ENCODE peak calls at places on chromosome 7, in nine cellular contexts. One of them, this sample, is unnamed.

GRCh38 chr7:43585521-43585920 is 2.6 kb downstream of the STK17A start:
- DNase-seq in tibial artery: no peak
- DNase-seq in uterus: no peak
- DNase-seq in breast epithelium: no peak
- DNase-seq in heart right ventricle: no peak
- DNase-seq in fibroblast of lung: peak; percentile 90
- DNase-seq in brain microvascular endothelial cell: no peak
- DNase-seq in GM23338: no peak
- DNase-seq in heart left ventricle: no peak
- DNase-seq in this sample: peak; percentile 21

GRCh38 chr7:157235357-157236018 is 96.8 kb downstream of the UBE3C start:
- DNase-seq in fibroblast of lung: peak; percentile 63
- DNase-seq in breast epithelium: no peak
- DNase-seq in heart right ventricle: no peak
- DNase-seq in GM23338: no peak
- DNase-seq in uterus: no peak
- DNase-seq in heart left ventricle: no peak
- DNase-seq in brain microvascular endothelial cell: peak; percentile 9
- DNase-seq in tibial artery: no peak
- DNase-seq in this sample: no peak

GRCh38 chr7:108576110-108576509 is 6.4 kb downstream of the DNAJB9 start:
- DNase-seq in heart left ventricle: no peak
- DNase-seq in heart right ventricle: no peak
- DNase-seq in fibroblast of lung: no peak
- DNase-seq in breast epithelium: no peak
- DNase-seq in tibial artery: no peak
- DNase-seq in uterus: no peak
- DNase-seq in brain microvascular endothelial cell: no peak
- DNase-seq in GM23338: no peak
- DNase-seq in this sample: no peak

GRCh38 chr7:144842377-144842851 is 6.6 kb upstream of the TPK1 start:
- DNase-seq in heart left ventricle: peak; percentile 41
- DNase-seq in brain microvascular endothelial cell: no peak
- DNase-seq in tibial artery: peak; percentile 38
- DNase-seq in fibroblast of lung: peak; percentile 5
- DNase-seq in GM23338: peak; percentile 67
- DNase-seq in uterus: peak; percentile 43
- DNase-seq in breast epithelium: no peak
- DNase-seq in heart right ventricle: peak; percentile 39
- DNase-seq in this sample: peak; percentile 40

GRCh38 chr7:6156734-6157133 is 115.7 kb downstream of the CYTH3 start:
- DNase-seq in breast epithelium: no peak
- DNase-seq in heart right ventricle: no peak
- DNase-seq in GM23338: no peak
- DNase-seq in tibial artery: no peak
- DNase-seq in uterus: no peak
- DNase-seq in fibroblast of lung: no peak
- DNase-seq in brain microvascular endothelial cell: no peak
- DNase-seq in heart left ventricle: no peak
- DNase-seq in this sample: no peak

GRCh38 chr7:977326-978048 is 2.1 kb upstream of the COX19 start:
- DNase-seq in GM23338: no peak
- DNase-seq in heart left ventricle: no peak
- DNase-seq in uterus: no peak
- DNase-seq in heart right ventricle: no peak
- DNase-seq in tibial artery: no peak
- DNase-seq in brain microvascular endothelial cell: no peak
- DNase-seq in breast epithelium: no peak
- DNase-seq in fibroblast of lung: no peak
- DNase-seq in this sample: peak; percentile 66

GRCh38 chr7:47216439-47216838 is 365.5 kb downstream of the TNS3 start:
- DNase-seq in tibial artery: no peak
- DNase-seq in GM23338: no peak
- DNase-seq in fibroblast of lung: no peak
- DNase-seq in breast epithelium: no peak
- DNase-seq in brain microvascular endothelial cell: no peak
- DNase-seq in heart left ventricle: no peak
- DNase-seq in heart right ventricle: no peak
- DNase-seq in uterus: no peak
- DNase-seq in this sample: no peak

GRCh38 chr7:99121496-99122021 is 22.3 kb downstream of the SMURF1 start:
- DNase-seq in uterus: no peak
- DNase-seq in GM23338: no peak
- DNase-seq in heart right ventricle: peak; percentile 42
- DNase-seq in breast epithelium: no peak
- DNase-seq in heart left ventricle: peak; percentile 61
- DNase-seq in fibroblast of lung: peak; percentile 55
- DNase-seq in tibial artery: peak; percentile 59
- DNase-seq in brain microvascular endothelial cell: peak; percentile 70
- DNase-seq in this sample: no peak

GRCh38 chr7:51187941-51188340 is 128.7 kb downstream of the COBL start:
- DNase-seq in brain microvascular endothelial cell: no peak
- DNase-seq in fibroblast of lung: no peak
- DNase-seq in breast epithelium: no peak
- DNase-seq in heart right ventricle: peak; percentile 33
- DNase-seq in tibial artery: no peak
- DNase-seq in heart left ventricle: peak; percentile 67
- DNase-seq in GM23338: peak; percentile 92
- DNase-seq in uterus: no peak
- DNase-seq in this sample: no peak
- TF ChIP-seq CTCF in brain microvascular endothelial cell: peak; percentile 46
- TF ChIP-seq CTCF in fibroblast of lung: no peak
- TF ChIP-seq CTCF in breast epithelium: no peak
- TF ChIP-seq CTCF in heart right ventricle: peak; percentile 15
- TF ChIP-seq CTCF in tibial artery: no peak
- TF ChIP-seq CTCF in heart left ventricle: peak; percentile 21
- TF ChIP-seq CTCF in GM23338: peak; percentile 64
- TF ChIP-seq CTCF in uterus: no peak
- TF ChIP-seq CTCF in this sample: no peak

GRCh38 chr7:112449353-112449752 is 907 bp upstream of the IFRD1 start:
- DNase-seq in uterus: no peak
- DNase-seq in fibroblast of lung: no peak
- DNase-seq in tibial artery: no peak
- DNase-seq in heart left ventricle: no peak
- DNase-seq in brain microvascular endothelial cell: peak; percentile 31
- DNase-seq in breast epithelium: no peak
- DNase-seq in GM23338: no peak
- DNase-seq in heart right ventricle: no peak
- DNase-seq in this sample: peak; percentile 24

GRCh38 chr7:112449902-112450806 is at the start of gene IFRD1:
- DNase-seq in tibial artery: peak; percentile 99
- DNase-seq in breast epithelium: peak; percentile 99
- DNase-seq in GM23338: peak; percentile 100
- DNase-seq in heart right ventricle: peak; percentile 99
- DNase-seq in heart left ventricle: peak; percentile 100
- DNase-seq in uterus: peak; percentile 99
- DNase-seq in brain microvascular endothelial cell: peak; percentile 98
- DNase-seq in fibroblast of lung: peak; percentile 99
- DNase-seq in this sample: peak; percentile 92

GRCh38 chr7:112453505-112454171 is 3.4 kb downstream of the IFRD1 start:
- DNase-seq in GM23338: no peak
- DNase-seq in heart right ventricle: no peak
- DNase-seq in fibroblast of lung: peak; percentile 89
- DNase-seq in tibial artery: no peak
- DNase-seq in uterus: no peak
- DNase-seq in heart left ventricle: no peak
- DNase-seq in breast epithelium: no peak
- DNase-seq in brain microvascular endothelial cell: no peak
- DNase-seq in this sample: no peak

GRCh38 chr7:112450807-112451661 is 774 bp downstream of the IFRD1 start:
- DNase-seq in heart right ventricle: peak; percentile 97
- DNase-seq in brain microvascular endothelial cell: peak; percentile 96
- DNase-seq in GM23338: peak; percentile 97
- DNase-seq in fibroblast of lung: peak; percentile 98
- DNase-seq in tibial artery: peak; percentile 96
- DNase-seq in uterus: peak; percentile 97
- DNase-seq in heart left ventricle: peak; percentile 97
- DNase-seq in breast epithelium: peak; percentile 92
- DNase-seq in this sample: peak; percentile 92

DNA sequence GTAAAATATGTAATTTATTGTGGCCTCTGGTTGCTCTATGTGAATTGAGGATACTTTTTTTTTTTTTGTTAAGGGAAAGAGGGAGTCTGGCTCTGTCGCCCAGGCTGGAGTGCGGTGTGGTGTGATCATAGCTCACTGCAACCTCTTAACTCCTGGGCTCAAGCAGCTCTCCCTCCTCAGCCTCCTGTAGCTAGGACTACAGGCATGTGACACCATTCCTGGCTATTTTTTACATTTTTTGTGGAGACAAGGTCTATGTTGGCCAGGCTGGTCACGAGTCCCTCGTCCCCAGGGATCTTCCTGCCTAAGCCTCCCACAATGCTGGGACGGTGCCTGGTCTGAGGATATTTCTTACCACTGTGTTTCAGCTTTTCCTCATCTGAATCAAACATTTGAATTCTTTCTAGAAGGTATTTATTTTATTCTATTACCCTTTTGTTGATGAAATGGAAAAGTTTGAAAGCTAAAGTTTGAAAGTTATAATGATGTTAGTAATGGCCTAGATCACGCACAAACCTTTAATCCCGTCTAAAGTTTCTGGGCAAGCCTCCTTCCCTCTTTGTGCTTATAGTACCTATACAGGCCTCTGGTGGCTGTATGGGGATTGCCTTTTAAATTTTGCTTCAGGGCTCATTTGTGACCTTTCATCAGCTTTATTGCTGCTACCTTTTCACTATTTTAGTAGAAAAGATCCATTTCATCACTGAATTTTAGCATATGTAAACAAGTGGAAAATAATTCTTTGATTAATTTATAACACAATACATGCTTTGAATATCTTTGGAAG is 2.0 kb downstream of the IFRD1 start:
- DNase-seq in GM23338: peak; percentile 50
- DNase-seq in heart right ventricle: peak; percentile 66
- DNase-seq in uterus: peak; percentile 27
- DNase-seq in tibial artery: peak; percentile 91
- DNase-seq in heart left ventricle: peak; percentile 66
- DNase-seq in fibroblast of lung: peak; percentile 55
- DNase-seq in breast epithelium: no peak
- DNase-seq in brain microvascular endothelial cell: peak; percentile 54
- DNase-seq in this sample: peak; percentile 27
- TF ChIP-seq CTCF in GM23338: peak; percentile 26
- TF ChIP-seq CTCF in heart right ventricle: no peak
- TF ChIP-seq CTCF in uterus: no peak
- TF ChIP-seq CTCF in tibial artery: no peak
- TF ChIP-seq CTCF in heart left ventricle: no peak
- TF ChIP-seq CTCF in fibroblast of lung: peak; percentile 35
- TF ChIP-seq CTCF in breast epithelium: no peak
- TF ChIP-seq CTCF in brain microvascular endothelial cell: peak; percentile 42
- TF ChIP-seq CTCF in this sample: peak; percentile 20

GRCh38 chr7:7968544-7969305 is at the start of gene GLCCI1:
- DNase-seq in heart left ventricle: peak; percentile 96
- DNase-seq in tibial artery: peak; percentile 96
- DNase-seq in fibroblast of lung: peak; percentile 96
- DNase-seq in heart right ventricle: peak; percentile 98
- DNase-seq in breast epithelium: peak; percentile 97
- DNase-seq in GM23338: peak; percentile 98
- DNase-seq in uterus: peak; percentile 95
- DNase-seq in brain microvascular endothelial cell: peak; percentile 96
- DNase-seq in this sample: peak; percentile 95

GRCh38 chr7:7970113-7970619 is 1.6 kb downstream of the GLCCI1 start:
- DNase-seq in GM23338: peak; percentile 30
- DNase-seq in uterus: no peak
- DNase-seq in brain microvascular endothelial cell: no peak
- DNase-seq in fibroblast of lung: no peak
- DNase-seq in heart left ventricle: no peak
- DNase-seq in tibial artery: no peak
- DNase-seq in heart right ventricle: no peak
- DNase-seq in breast epithelium: no peak
- DNase-seq in this sample: no peak

GRCh38 chr7:7970620-7971307 is 2.2 kb downstream of the GLCCI1 start:
- DNase-seq in breast epithelium: no peak
- DNase-seq in heart right ventricle: no peak
- DNase-seq in tibial artery: no peak
- DNase-seq in heart left ventricle: no peak
- DNase-seq in fibroblast of lung: no peak
- DNase-seq in brain microvascular endothelial cell: no peak
- DNase-seq in GM23338: no peak
- DNase-seq in uterus: no peak
- DNase-seq in this sample: no peak

GRCh38 chr7:7967909-7968543 is 570 bp upstream of the GLCCI1 start:
- DNase-seq in tibial artery: no peak
- DNase-seq in GM23338: peak; percentile 20
- DNase-seq in breast epithelium: no peak
- DNase-seq in fibroblast of lung: no peak
- DNase-seq in heart right ventricle: no peak
- DNase-seq in heart left ventricle: no peak
- DNase-seq in uterus: no peak
- DNase-seq in brain microvascular endothelial cell: no peak
- DNase-seq in this sample: no peak

DNA sequence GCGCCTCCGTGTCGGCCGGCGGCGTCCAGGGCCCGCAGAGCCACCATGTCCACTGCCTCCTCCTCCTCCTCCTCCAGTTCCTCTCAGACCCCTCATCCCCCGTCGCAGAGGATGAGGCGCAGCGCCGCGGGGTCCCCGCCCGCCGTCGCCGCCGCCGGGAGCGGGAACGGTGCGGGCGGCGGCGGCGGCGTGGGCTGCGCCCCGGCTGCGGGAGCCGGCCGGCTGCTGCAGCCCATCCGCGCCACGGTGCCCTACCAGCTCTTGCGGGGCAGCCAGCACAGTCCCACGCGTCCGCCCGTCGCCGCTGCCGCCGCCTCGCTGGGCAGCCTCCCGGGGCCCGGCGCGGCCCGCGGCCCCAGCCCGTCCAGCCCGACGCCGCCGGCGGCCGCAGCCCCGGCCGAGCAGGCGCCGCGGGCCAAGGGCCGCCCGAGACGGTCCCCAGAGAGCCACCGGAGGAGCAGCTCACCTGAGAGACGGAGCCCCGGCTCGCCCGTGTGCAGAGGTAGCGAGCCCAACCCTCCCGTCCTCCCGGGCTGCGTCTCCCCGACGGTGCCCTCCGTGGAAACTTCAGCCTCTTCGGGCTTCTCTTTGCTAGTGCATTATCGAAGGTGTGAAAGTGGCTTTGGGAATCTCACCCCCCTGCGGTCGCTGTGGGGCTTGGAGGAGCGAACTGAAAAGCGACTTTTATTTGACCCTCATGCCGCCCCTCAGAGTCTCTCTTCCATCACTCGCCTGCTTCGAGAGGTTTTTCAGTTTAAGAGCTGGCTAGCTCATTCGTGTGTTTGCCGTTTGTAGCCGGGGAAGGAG is 913 bp downstream of the GLCCI1 start:
- DNase-seq in fibroblast of lung: peak; percentile 46
- DNase-seq in heart left ventricle: peak; percentile 36
- DNase-seq in breast epithelium: peak; percentile 57
- DNase-seq in heart right ventricle: peak; percentile 26
- DNase-seq in GM23338: peak; percentile 54
- DNase-seq in tibial artery: peak; percentile 25
- DNase-seq in uterus: peak; percentile 22
- DNase-seq in brain microvascular endothelial cell: peak; percentile 33
- DNase-seq in this sample: peak; percentile 28
- TF ChIP-seq CTCF in fibroblast of lung: no peak
- TF ChIP-seq CTCF in heart left ventricle: no peak
- TF ChIP-seq CTCF in breast epithelium: no peak
- TF ChIP-seq CTCF in heart right ventricle: no peak
- TF ChIP-seq CTCF in GM23338: no peak
- TF ChIP-seq CTCF in tibial artery: no peak
- TF ChIP-seq CTCF in uterus: no peak
- TF ChIP-seq CTCF in brain microvascular endothelial cell: peak; percentile 17
- TF ChIP-seq CTCF in this sample: no peak

DNA sequence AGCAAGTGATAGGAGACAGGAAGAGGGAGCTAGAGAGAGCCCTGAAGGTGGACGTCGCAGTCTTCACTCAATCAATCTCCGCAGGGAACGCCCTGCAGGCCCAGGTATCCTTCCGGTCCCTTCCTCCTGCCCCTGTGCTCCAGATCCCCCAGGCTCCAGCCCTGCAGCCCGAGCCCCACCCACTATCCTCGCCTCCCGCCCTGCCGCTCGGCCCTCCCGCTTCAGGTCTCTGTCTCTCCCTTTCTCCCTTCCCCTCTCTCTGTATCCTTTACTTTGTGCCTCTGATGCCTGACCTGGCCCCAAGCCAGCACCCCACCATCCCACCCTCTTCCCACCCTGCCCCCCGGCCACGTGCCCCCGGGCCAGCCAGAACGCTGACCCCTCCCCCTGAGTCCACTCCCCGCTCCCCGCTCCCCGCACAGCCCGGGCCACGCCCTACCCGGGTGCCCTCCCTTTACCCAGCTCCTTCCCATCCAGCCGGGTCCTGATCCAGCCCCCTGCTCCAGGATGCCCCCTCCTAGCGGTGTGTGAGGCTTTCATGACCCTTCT is 127.7 kb downstream of the UBE2H start:
- DNase-seq in heart left ventricle: peak; percentile 64
- DNase-seq in uterus: peak; percentile 60
- DNase-seq in tibial artery: peak; percentile 41
- DNase-seq in heart right ventricle: peak; percentile 38
- DNase-seq in brain microvascular endothelial cell: no peak
- DNase-seq in fibroblast of lung: peak; percentile 37
- DNase-seq in breast epithelium: peak; percentile 58
- DNase-seq in GM23338: peak; percentile 99
- DNase-seq in this sample: peak; percentile 62
- TF ChIP-seq CTCF in heart left ventricle: no peak
- TF ChIP-seq CTCF in uterus: peak; percentile 28
- TF ChIP-seq CTCF in tibial artery: peak; percentile 16
- TF ChIP-seq CTCF in heart right ventricle: no peak
- TF ChIP-seq CTCF in brain microvascular endothelial cell: peak; percentile 59
- TF ChIP-seq CTCF in fibroblast of lung: peak; percentile 13
- TF ChIP-seq CTCF in breast epithelium: no peak
- TF ChIP-seq CTCF in GM23338: no peak
- TF ChIP-seq CTCF in this sample: peak; percentile 18

This sample was measured in GM13977.